ENCODE peak calls at places on chromosomes 11 and 22, in six cellular contexts. K is KG1; A is pulmonary artery endothelial cell; M is choroid plexus epithelial cell; J is CD4-positive, alpha-beta memory T cell; P is activated naive CD8-positive, alpha-beta T cell treated with anti-CD3 and anti-CD28 coated beads, Interleukin-2, amount 50 U/mL, for 24 hours. V is an unnamed sample.

GRCh38 chr11:12606597-12606996 is 67.6 kb upstream of the TEAD1 start:
- DNase-seq in K (no peak), A (no peak), M (peak; percentile 86), J (no peak), P (no peak), V (peak; percentile 87)

GRCh38 chr22:43114958-43115357 is 4.4 kb downstream of the BIK start:
- DNase-seq in K (no peak), A (no peak), M (no peak), J (no peak), P (no peak), V (no peak)

GRCh38 chr11:211295-211694 is 3.8 kb downstream of the RIC8A start:
- DNase-seq in K (no peak), A (no peak), M (no peak), J (no peak), P (no peak), V (no peak)

GRCh38 chr22:49883294-49883640 is 29.6 kb downstream of the ZBED4 start:
- DNase-seq in K (no peak), A (no peak), M (peak; percentile 49), J (no peak), P (no peak), V (no peak)

GRCh38 chr11:102730036-102730815 is 5.5 kb upstream of the MMP8 start:
- DNase-seq in K (no peak), A (peak; percentile 84), M (no peak), J (no peak), P (no peak), V (peak; percentile 26)

GRCh38 chr11:35617316-35617686 is 959 bp upstream of the FJX1 start:
- DNase-seq in K (no peak), A (no peak), M (no peak), J (no peak), P (no peak), V (no peak)

GRCh38 chr11:132643239-132643638 is 889.1 kb downstream of the OPCML start:
- DNase-seq in K (no peak), A (no peak), M (no peak), J (no peak), P (no peak), V (no peak)

GRCh38 chr22:27128461-27129080 is 471.2 kb downstream of the MIAT start:
- DNase-seq in K (no peak), A (no peak), M (no peak), J (no peak), P (no peak), V (no peak)

GRCh38 chr11:1231396-1232327 is 8.8 kb downstream of the MUC5B start:
- DNase-seq in K (no peak), A (no peak), M (no peak), J (peak; percentile 22), P (no peak), V (no peak)

GRCh38 chr11:56624661-56625110 is 10.0 kb upstream of the OR5M1 start:
- DNase-seq in K (no peak), A (no peak), M (peak; percentile 45), J (no peak), P (no peak), V (peak; percentile 13)

GRCh38 chr11:11584937-11585336 is 36.9 kb downstream of the GALNT18 start:
- DNase-seq in K (no peak), A (no peak), M (peak; percentile 4), J (no peak), P (no peak), V (no peak)

GRCh38 chr11:96090711-96091110 is 166.8 kb upstream of the MTMR2 start:
- DNase-seq in K (no peak), A (no peak), M (peak; percentile 89), J (no peak), P (no peak), V (peak; percentile 91)

GRCh38 chr11:120024586-120024985 is 113.3 kb downstream of the TRIM29 start:
- DNase-seq in K (no peak), A (no peak), M (no peak), J (no peak), P (no peak), V (no peak)

GRCh38 chr22:22704156-22704946 is 59.9 kb downstream of the GGTLC2 start:
- DNase-seq in K (no peak), A (no peak), M (no peak), J (no peak), P (no peak), V (no peak)

GRCh38 chr11:291281-292210 is 2.6 kb downstream of the PGGHG start:
- DNase-seq in K (no peak), A (no peak), M (no peak), J (peak; percentile 28), P (no peak), V (no peak)